ENCODE peak calls at places on chromosomes 7 and 10, in nine cellular contexts. G, X, Q, U, E, K, W, V and A are unnamed samples.

GRCh38 chr7:114979388-114979787 is 57.5 kb downstream of the MDFIC start:
- DNase-seq in W (peak), K (no peak), E (peak), X (no peak), V (no peak), U (no peak), G (no peak), Q (no peak), A (no peak)

GRCh38 chr10:44959243-44960097 is at the start of gene RASSF4:
- DNase-seq in U (peak), K (peak), X (peak), E (peak), W (peak), V (peak), Q (peak), G (peak), A (peak)

GRCh38 chr7:131586759-131587158 is 30.3 kb upstream of the PODXL start:
- DNase-seq in G (no peak), U (no peak), Q (no peak), V (no peak), K (no peak), W (no peak), E (no peak), X (no peak), A (no peak)

GRCh38 chr7:124651136-124651535 is 114.5 kb downstream of the GPR37 start:
- DNase-seq in G (no peak), E (no peak), W (no peak), U (no peak), V (no peak), K (no peak), Q (no peak), X (no peak), A (no peak)

GRCh38 chr7:135757719-135758411 is 9.3 kb upstream of the FAM180A start:
- DNase-seq in W (peak), X (no peak), Q (peak), U (no peak), K (no peak), E (peak), G (no peak), V (no peak), A (no peak)

GRCh38 chr7:70406419-70407189 is 725.3 kb upstream of the GALNT17 start:
- DNase-seq in X (no peak), V (no peak), G (no peak), Q (no peak), E (no peak), K (no peak), W (no peak), U (no peak), A (no peak)

GRCh38 chr7:116152276-116152675 is 58.1 kb upstream of the TES start:
- DNase-seq in X (no peak), Q (no peak), W (no peak), K (no peak), U (no peak), G (no peak), V (no peak), E (no peak), A (peak)

GRCh38 chr10:35058686-35059085 is 31.5 kb downstream of the CUL2 start:
- DNase-seq in E (no peak), V (no peak), G (no peak), U (no peak), K (no peak), Q (no peak), X (no peak), W (no peak), A (no peak)

GRCh38 chr7:97466999-97467398 is 264.9 kb upstream of the TAC1 start:
- DNase-seq in E (no peak), W (no peak), V (no peak), X (no peak), G (no peak), K (no peak), Q (no peak), U (no peak), A (no peak)

GRCh38 chr7:79245623-79246249 is 207.7 kb downstream of the MAGI2 start:
- DNase-seq in E (no peak), W (no peak), X (no peak), V (no peak), G (no peak), U (no peak), K (no peak), Q (no peak), A (peak)

GRCh38 chr7:46215987-46216567 is 295.0 kb upstream of the IGFBP3 start:
- DNase-seq in V (no peak), E (peak), K (no peak), W (no peak), G (no peak), Q (peak), X (peak), U (no peak), A (peak)

GRCh38 chr10:120607016-120607709 is 150.1 kb downstream of the PLPP4 start:
- DNase-seq in X (no peak), K (no peak), E (peak), G (no peak), V (no peak), U (no peak), W (peak), Q (no peak), A (no peak)

GRCh38 chr7:1554332-1555045 is 1.5 kb downstream of the TMEM184A start:
- DNase-seq in U (no peak), X (no peak), Q (no peak), W (no peak), E (no peak), K (no peak), V (no peak), G (no peak), A (no peak)

GRCh38 chr7:138157702-138158101 is 81.4 kb downstream of the AKR1D1 start:
- DNase-seq in V (no peak), W (no peak), K (no peak), X (no peak), U (no peak), G (no peak), E (no peak), Q (no peak), A (no peak)

GRCh38 chr7:94540428-94540827 is 30.8 kb downstream of the CASD1 start:
- DNase-seq in G (no peak), Q (no peak), X (no peak), U (no peak), W (peak), K (no peak), V (no peak), E (peak), A (no peak)